ENCODE peak calls at places on chromosomes 5 and 9, in seven cellular contexts. O is LoVo, F is H4, D is HuH-7.5, L is GM12865, A is H9, R is HL-60. G is an unnamed sample.
A peak's percentile ranks its signal among the peaks of the same experiment; 100 is the strongest.

GRCh38 chr5:33761139-33761538 is 130.7 kb downstream of the ADAMTS12 start:
- DNase-seq in A (peak; percentile 49), F (peak; percentile 25), L (no peak), O (no peak), D (no peak), R (no peak), G (no peak)

GRCh38 chr5:42021923-42022322 is 96.8 kb downstream of the FBXO4 start:
- DNase-seq in F (no peak), O (no peak), D (no peak), A (no peak), L (peak; percentile 1), R (no peak), G (no peak)

GRCh38 chr9:131739988-131740648 is at the start of gene RAPGEF1:
- DNase-seq in A (peak; percentile 66), R (peak; percentile 67), D (peak; percentile 89), F (no peak), L (peak; percentile 73), O (peak; percentile 70), G (no peak)

GRCh38 chr5:95655575-95655974 is 9.0 kb downstream of the RFESD start:
- DNase-seq in D (no peak), O (no peak), F (no peak), R (no peak), L (no peak), A (no peak), G (no peak)

GRCh38 chr9:137437691-137438590 is 3.2 kb downstream of the ENTPD8 start:
- DNase-seq in A (no peak), F (no peak), R (no peak), O (no peak), D (no peak), L (no peak), G (no peak)

GRCh38 chr9:16039103-16039987 is 486.5 kb downstream of the CCDC171 start:
- DNase-seq in O (peak; percentile 17), A (peak; percentile 39), R (peak; percentile 34), D (no peak), L (peak; percentile 32), F (no peak), G (no peak)

GRCh38 chr9:137032893-137033292 is 1.0 kb upstream of the FUT7 start:
- DNase-seq in R (peak; percentile 97), A (no peak), F (no peak), L (peak; percentile 62), D (no peak), O (no peak), G (no peak)

GRCh38 chr9:100098241-100098886 is 436 bp downstream of the ERP44 start:
- DNase-seq in A (peak; percentile 82), L (peak; percentile 72), O (peak; percentile 85), F (peak; percentile 23), D (peak; percentile 42), R (peak; percentile 61), G (peak; percentile 17)

GRCh38 chr9:110655723-110656641 is 12.6 kb upstream of the MUSK start:
- DNase-seq in D (no peak), O (no peak), R (no peak), L (no peak), F (no peak), A (no peak), G (no peak)

GRCh38 chr9:87667164-87667738 is 58.7 kb upstream of the CTSL start:
- DNase-seq in A (peak; percentile 87), D (no peak), L (peak; percentile 41), R (peak; percentile 37), O (peak; percentile 16), F (peak; percentile 29), G (no peak)

GRCh38 chr5:154286557-154286956 is 96.0 kb downstream of the GALNT10 start:
- DNase-seq in F (no peak), R (no peak), O (no peak), D (no peak), L (no peak), A (no peak), G (no peak)

GRCh38 chr5:43348207-43348606 is 35.0 kb upstream of the HMGCS1 start:
- DNase-seq in L (no peak), F (no peak), D (peak; percentile 33), A (no peak), R (no peak), O (no peak), G (no peak)

GRCh38 chr9:92292338-92293074 is 991 bp downstream of the IARS1 start:
- DNase-seq in D (no peak), L (no peak), A (no peak), R (peak; percentile 12), O (peak; percentile 22), F (no peak), G (no peak)

GRCh38 chr9:122212473-122213004 is 16.2 kb downstream of the LHX6 start:
- DNase-seq in O (no peak), L (no peak), D (no peak), A (no peak), R (no peak), F (no peak), G (no peak)

GRCh38 chr5:79853676-79854418 is 137.2 kb downstream of the MTX3 start:
- DNase-seq in R (no peak), D (no peak), L (no peak), F (no peak), A (no peak), O (peak; percentile 47), G (no peak)

GRCh38 chr5:66436721-66437120 is 159.5 kb upstream of the MAST4 start:
- DNase-seq in F (peak; percentile 5), D (peak; percentile 9), R (peak; percentile 4), L (peak; percentile 32), A (peak; percentile 59), O (peak; percentile 8), G (no peak)